ENCODE peak calls at places on chromosomes 2 and 18, in four cellular contexts. One of them, this sample, is unnamed.

GRCh38 chr2:128413014-128413717 is 94.5 kb upstream of the HS6ST1 start:
- DNase-seq in HepG2: no peak
- DNase-seq in K562: no peak
- DNase-seq in H1: no peak
- DNase-seq in this sample: no peak

GRCh38 chr2:137969418-137969765 is 5.1 kb downstream of the HNMT start:
- DNase-seq in HepG2: no peak
- DNase-seq in K562: no peak
- DNase-seq in H1: no peak
- DNase-seq in this sample: no peak

GRCh38 chr2:239735131-239735828 is 289.9 kb downstream of the NDUFA10 start:
- DNase-seq in HepG2: peak
- DNase-seq in K562: peak
- DNase-seq in H1: no peak
- DNase-seq in this sample: no peak

GRCh38 chr2:179669196-179669595 is 192.2 kb downstream of the ZNF385B start:
- DNase-seq in HepG2: no peak
- DNase-seq in K562: no peak
- DNase-seq in H1: no peak
- DNase-seq in this sample: no peak

GRCh38 chr2:134397146-134397896 is 143.4 kb downstream of the MGAT5 start:
- DNase-seq in HepG2: no peak
- DNase-seq in K562: no peak
- DNase-seq in H1: no peak
- DNase-seq in this sample: no peak

GRCh38 chr2:3349211-3349693 is 28.4 kb downstream of the EIPR1 start:
- DNase-seq in HepG2: no peak
- DNase-seq in K562: no peak
- DNase-seq in H1: no peak
- DNase-seq in this sample: no peak

GRCh38 chr2:128437181-128437520 is 118.5 kb upstream of the HS6ST1 start:
- DNase-seq in HepG2: no peak
- DNase-seq in K562: no peak
- DNase-seq in H1: no peak
- DNase-seq in this sample: no peak

GRCh38 chr2:150549381-150549780 is 61.9 kb upstream of the RND3 start:
- DNase-seq in HepG2: no peak
- DNase-seq in K562: no peak
- DNase-seq in H1: no peak
- DNase-seq in this sample: no peak

GRCh38 chr2:105455488-105455991 is 56.7 kb upstream of the FHL2 start:
- DNase-seq in HepG2: peak
- DNase-seq in K562: peak
- DNase-seq in H1: no peak
- DNase-seq in this sample: peak

GRCh38 chr2:55054476-55054875 is 4.2 kb upstream of the RTN4 start:
- DNase-seq in HepG2: no peak
- DNase-seq in K562: no peak
- DNase-seq in H1: no peak
- DNase-seq in this sample: no peak

GRCh38 chr18:55647331-55647730 is 59.3 kb upstream of the TCF4 start:
- DNase-seq in HepG2: no peak
- DNase-seq in K562: no peak
- DNase-seq in H1: no peak
- DNase-seq in this sample: no peak

GRCh38 chr2:225157052-225157451 is 114.8 kb upstream of the DOCK10 start:
- DNase-seq in HepG2: no peak
- DNase-seq in K562: no peak
- DNase-seq in H1: no peak
- DNase-seq in this sample: no peak

GRCh38 chr2:61750624-61751023 is 103.2 kb downstream of the FAM161A start:
- DNase-seq in HepG2: no peak
- DNase-seq in K562: no peak
- DNase-seq in H1: no peak
- DNase-seq in this sample: no peak

GRCh38 chr18:23032030-23032582 is 99.0 kb downstream of the RBBP8 start:
- DNase-seq in HepG2: no peak
- DNase-seq in K562: no peak
- DNase-seq in H1: no peak
- DNase-seq in this sample: no peak

GRCh38 chr2:1088192-1088860 is 137.7 kb downstream of the SNTG2 start:
- DNase-seq in HepG2: no peak
- DNase-seq in K562: no peak
- DNase-seq in H1: no peak
- DNase-seq in this sample: no peak

GRCh38 chr2:134782792-134783191 is 55.6 kb upstream of the ACMSD start:
- DNase-seq in HepG2: peak
- DNase-seq in K562: no peak
- DNase-seq in H1: no peak
- DNase-seq in this sample: no peak

GRCh38 chr2:241314933-241315182 is 614 bp downstream of the HDLBP start:
- DNase-seq in HepG2: no peak
- DNase-seq in K562: no peak
- DNase-seq in H1: no peak
- DNase-seq in this sample: no peak

GRCh38 chr2:183149489-183149888 is 25.2 kb downstream of the NUP35 start:
- DNase-seq in HepG2: no peak
- DNase-seq in K562: no peak
- DNase-seq in H1: no peak
- DNase-seq in this sample: no peak

GRCh38 chr18:7084766-7085080 is 32.9 kb downstream of the LAMA1 start:
- DNase-seq in HepG2: no peak
- DNase-seq in K562: no peak
- DNase-seq in H1: no peak
- DNase-seq in this sample: no peak

GRCh38 chr2:138121769-138122661 is 157.7 kb downstream of the HNMT start:
- DNase-seq in HepG2: peak
- DNase-seq in K562: peak
- DNase-seq in H1: no peak
- DNase-seq in this sample: no peak

GRCh38 chr2:215652432-215652831 is 216.6 kb upstream of the FN1 start:
- DNase-seq in HepG2: no peak
- DNase-seq in K562: no peak
- DNase-seq in H1: no peak
- DNase-seq in this sample: no peak

GRCh38 chr18:48777026-48777736 is 173.6 kb downstream of the SMAD7 start:
- DNase-seq in HepG2: peak
- DNase-seq in K562: peak
- DNase-seq in H1: peak
- DNase-seq in this sample: peak

GRCh38 chr2:233464531-233465240 is 101.9 kb downstream of the USP40 start:
- DNase-seq in HepG2: no peak
- DNase-seq in K562: no peak
- DNase-seq in H1: no peak
- DNase-seq in this sample: no peak

GRCh38 chr2:205797866-205798265 is 115.6 kb downstream of the NRP2 start:
- DNase-seq in HepG2: no peak
- DNase-seq in K562: no peak
- DNase-seq in H1: no peak
- DNase-seq in this sample: no peak

GRCh38 chr18:24176727-24177416 is 38.0 kb downstream of the CABYR start:
- DNase-seq in HepG2: peak
- DNase-seq in K562: peak
- DNase-seq in H1: peak
- DNase-seq in this sample: peak

GRCh38 chr2:55871637-55872036 is 51.9 kb downstream of the EFEMP1 start:
- DNase-seq in HepG2: no peak
- DNase-seq in K562: no peak
- DNase-seq in H1: no peak
- DNase-seq in this sample: no peak

GRCh38 chr18:46761054-46761769 is 4.4 kb upstream of the ST8SIA5 start:
- DNase-seq in HepG2: no peak
- DNase-seq in K562: no peak
- DNase-seq in H1: no peak
- DNase-seq in this sample: no peak

GRCh38 chr2:218028562-218029348 is 26.0 kb upstream of the TNS1 start:
- DNase-seq in HepG2: no peak
- DNase-seq in K562: no peak
- DNase-seq in H1: no peak
- DNase-seq in this sample: no peak

GRCh38 chr2:160570386-160570785 is 76.8 kb upstream of the RBMS1 start:
- DNase-seq in HepG2: no peak
- DNase-seq in K562: no peak
- DNase-seq in H1: no peak
- DNase-seq in this sample: no peak

GRCh38 chr2:39665811-39666488 is at the start of gene TMEM178A:
- DNase-seq in HepG2: no peak
- DNase-seq in K562: no peak
- DNase-seq in H1: no peak
- DNase-seq in this sample: peak

GRCh38 chr2:112229365-112229764 is 25.5 kb downstream of the ZC3H8 start:
- DNase-seq in HepG2: no peak
- DNase-seq in K562: no peak
- DNase-seq in H1: no peak
- DNase-seq in this sample: peak

GRCh38 chr2:7666561-7667259 is 749.5 kb downstream of the RNF144A start:
- DNase-seq in HepG2: no peak
- DNase-seq in K562: no peak
- DNase-seq in H1: no peak
- DNase-seq in this sample: no peak
- TF ChIP-seq JUN in HepG2: no peak
- TF ChIP-seq JUN in K562: no peak
- TF ChIP-seq JUN in H1: no peak
- TF ChIP-seq JUN in this sample: no peak

GRCh38 chr2:196123679-196124373 is 47.6 kb downstream of the STK17B start:
- DNase-seq in HepG2: no peak
- DNase-seq in K562: peak
- DNase-seq in H1: no peak
- DNase-seq in this sample: no peak
- H3K27ac ChIP-seq in HepG2: no peak
- H3K27ac ChIP-seq in K562: peak
- H3K27ac ChIP-seq in H1: no peak
- H3K27ac ChIP-seq in this sample: no peak

GRCh38 chr2:173064231-173064805 is 11.3 kb upstream of the MAP3K20 start:
- DNase-seq in HepG2: no peak
- DNase-seq in K562: no peak
- DNase-seq in H1: no peak
- DNase-seq in this sample: no peak
- TF ChIP-seq CHD2 in HepG2: no peak
- TF ChIP-seq CHD2 in K562: no peak
- TF ChIP-seq CHD2 in H1: no peak
- TF ChIP-seq CHD2 in this sample: no peak

GRCh38 chr2:69833752-69834151 is 4.3 kb downstream of the GMCL1 start:
- DNase-seq in HepG2: no peak
- DNase-seq in K562: no peak
- DNase-seq in H1: no peak
- DNase-seq in this sample: no peak
- TF ChIP-seq JUN in HepG2: no peak
- TF ChIP-seq JUN in K562: no peak
- TF ChIP-seq JUN in H1: no peak
- TF ChIP-seq JUN in this sample: no peak